ENCODE peak calls at places on chromosomes 3 and 15, in four cellular contexts. One of them, this sample, is unnamed.

GRCh38 chr15:34904527-34904926 is 65.0 kb downstream of the AQR start:
- DNase-seq in body of pancreas: no peak
- DNase-seq in adrenal gland: no peak
- DNase-seq in cardiac muscle cell: peak; percentile 5
- DNase-seq in this sample: no peak

GRCh38 chr15:99556578-99556977 is 9.2 kb upstream of the MEF2A start:
- DNase-seq in body of pancreas: no peak
- DNase-seq in adrenal gland: no peak
- DNase-seq in cardiac muscle cell: no peak
- DNase-seq in this sample: no peak

GRCh38 chr15:100310511-100310910 is 31.3 kb downstream of the ADAMTS17 start:
- DNase-seq in body of pancreas: no peak
- DNase-seq in adrenal gland: no peak
- DNase-seq in cardiac muscle cell: no peak
- DNase-seq in this sample: no peak

GRCh38 chr3:177751770-177752169 is 554.5 kb upstream of the TBL1XR1 start:
- DNase-seq in body of pancreas: no peak
- DNase-seq in adrenal gland: no peak
- DNase-seq in cardiac muscle cell: no peak
- DNase-seq in this sample: no peak

GRCh38 chr3:59401924-59402323 is 352.1 kb upstream of the CFAP20DC start:
- DNase-seq in body of pancreas: no peak
- DNase-seq in adrenal gland: no peak
- DNase-seq in cardiac muscle cell: no peak
- DNase-seq in this sample: no peak

GRCh38 chr3:131995936-131996335 is 38.9 kb downstream of the CPNE4 start:
- DNase-seq in body of pancreas: no peak
- DNase-seq in adrenal gland: no peak
- DNase-seq in cardiac muscle cell: peak; percentile 11
- DNase-seq in this sample: no peak

GRCh38 chr3:48684480-48685143 is 1.1 kb downstream of the NCKIPSD start:
- DNase-seq in body of pancreas: peak; percentile 30
- DNase-seq in adrenal gland: peak; percentile 57
- DNase-seq in cardiac muscle cell: peak; percentile 49
- DNase-seq in this sample: no peak

GRCh38 chr3:78878011-78878410 is 889.8 kb downstream of the ROBO1 start:
- DNase-seq in body of pancreas: no peak
- DNase-seq in adrenal gland: no peak
- DNase-seq in cardiac muscle cell: no peak
- DNase-seq in this sample: no peak

GRCh38 chr15:74793135-74794028 is 11.5 kb downstream of the CSK start:
- DNase-seq in body of pancreas: no peak
- DNase-seq in adrenal gland: no peak
- DNase-seq in cardiac muscle cell: peak; percentile 30
- DNase-seq in this sample: no peak

GRCh38 chr3:125125822-125126245 is 70.0 kb upstream of the HEG1 start:
- DNase-seq in body of pancreas: no peak
- DNase-seq in adrenal gland: peak; percentile 86
- DNase-seq in cardiac muscle cell: peak; percentile 98
- DNase-seq in this sample: no peak

GRCh38 chr15:31457631-31458526 is 131.2 kb downstream of the KLF13 start:
- DNase-seq in body of pancreas: no peak
- DNase-seq in adrenal gland: peak; percentile 30
- DNase-seq in cardiac muscle cell: peak; percentile 69
- DNase-seq in this sample: no peak

GRCh38 chr15:90873998-90874605 is 5.7 kb downstream of the FURIN start:
- DNase-seq in body of pancreas: peak; percentile 91
- DNase-seq in adrenal gland: peak; percentile 38
- DNase-seq in cardiac muscle cell: no peak
- DNase-seq in this sample: no peak

GRCh38 chr3:72628065-72628464 is 220.2 kb downstream of the SHQ1 start:
- DNase-seq in body of pancreas: no peak
- DNase-seq in adrenal gland: no peak
- DNase-seq in cardiac muscle cell: no peak
- DNase-seq in this sample: no peak

GRCh38 chr3:129539201-129539600 is 3.8 kb upstream of the H1-8 start:
- DNase-seq in body of pancreas: no peak
- DNase-seq in adrenal gland: no peak
- DNase-seq in cardiac muscle cell: no peak
- DNase-seq in this sample: no peak
- H3K4me1 ChIP-seq in body of pancreas: peaks cover 9% of the 10 kb centered on the region
- H3K4me1 ChIP-seq in adrenal gland: no peaks in the 10 kb centered on the region
- H3K4me1 ChIP-seq in cardiac muscle cell: no peaks in the 10 kb centered on the region
- H3K4me1 ChIP-seq in this sample: peaks cover 15% of the 10 kb centered on the region

DNA sequence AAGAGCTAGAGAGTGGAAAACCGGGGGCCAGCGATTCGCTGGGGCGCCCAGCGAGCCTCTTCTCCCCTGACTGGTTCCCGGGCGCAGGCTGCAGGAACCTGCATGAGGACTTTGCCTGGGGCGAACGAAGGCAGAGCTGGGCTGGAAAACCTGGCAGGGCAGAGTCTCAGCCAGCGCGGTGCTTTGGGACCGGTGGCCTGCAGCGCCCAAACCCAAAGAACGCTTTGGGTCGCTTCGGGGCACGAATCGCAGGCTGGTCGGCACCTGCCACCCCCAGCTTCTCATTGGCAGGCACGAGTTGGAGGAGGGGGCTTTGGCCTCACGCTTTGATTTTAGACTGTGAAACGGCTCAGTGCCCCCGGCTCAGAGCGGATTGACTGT is 3.0 kb downstream of the ONECUT1 start:
- DNase-seq in body of pancreas: peak; percentile 64
- DNase-seq in adrenal gland: no peak
- DNase-seq in cardiac muscle cell: no peak
- DNase-seq in this sample: no peak
- H3K4me1 ChIP-seq in body of pancreas: peaks cover 40% of the 10 kb centered on the region
- H3K4me1 ChIP-seq in adrenal gland: no peaks in the 10 kb centered on the region
- H3K4me1 ChIP-seq in cardiac muscle cell: peaks cover 22% of the 10 kb centered on the region
- H3K4me1 ChIP-seq in this sample: peaks cover 5% of the 10 kb centered on the region

DNA sequence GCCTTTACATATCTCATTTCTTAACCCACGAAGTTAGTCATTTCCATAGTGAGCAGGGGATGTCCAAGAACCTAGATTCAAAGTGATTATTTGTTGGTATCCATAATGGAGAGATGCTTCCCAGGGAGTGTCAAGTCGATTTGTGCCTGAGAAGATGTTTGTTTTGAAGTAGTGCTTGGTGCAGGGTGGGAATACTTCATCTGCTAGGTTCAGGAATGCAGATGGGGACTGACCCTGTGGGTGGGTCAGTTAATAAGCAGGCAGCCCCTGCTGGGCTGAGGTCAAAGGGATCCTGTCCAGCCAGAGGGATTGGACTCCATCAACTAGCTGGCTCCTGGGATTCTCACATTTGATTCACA is 44.1 kb upstream of the VILL start:
- DNase-seq in body of pancreas: no peak
- DNase-seq in adrenal gland: no peak
- DNase-seq in cardiac muscle cell: no peak
- DNase-seq in this sample: no peak
- H3K4me1 ChIP-seq in body of pancreas: peaks cover 41% of the 10 kb centered on the region
- H3K4me1 ChIP-seq in adrenal gland: peaks cover 14% of the 10 kb centered on the region
- H3K4me1 ChIP-seq in cardiac muscle cell: peaks cover 3% of the 10 kb centered on the region
- H3K4me1 ChIP-seq in this sample: no peaks in the 10 kb centered on the region

GRCh38 chr15:68376447-68377060 is 55.4 kb downstream of the ITGA11 start:
- DNase-seq in body of pancreas: no peak
- DNase-seq in adrenal gland: no peak
- DNase-seq in cardiac muscle cell: no peak
- DNase-seq in this sample: no peak

GRCh38 chr15:68374346-68374745 is 57.6 kb downstream of the ITGA11 start:
- DNase-seq in body of pancreas: no peak
- DNase-seq in adrenal gland: no peak
- DNase-seq in cardiac muscle cell: no peak
- DNase-seq in this sample: no peak

GRCh38 chr15:68375191-68375631 is 56.8 kb downstream of the ITGA11 start:
- DNase-seq in body of pancreas: no peak
- DNase-seq in adrenal gland: no peak
- DNase-seq in cardiac muscle cell: no peak
- DNase-seq in this sample: no peak

GRCh38 chr15:68377766-68378165 is 54.2 kb downstream of the ITGA11 start:
- DNase-seq in body of pancreas: no peak
- DNase-seq in adrenal gland: no peak
- DNase-seq in cardiac muscle cell: no peak
- DNase-seq in this sample: no peak

GRCh38 chr15:68375716-68376220 is 56.2 kb downstream of the ITGA11 start:
- DNase-seq in body of pancreas: no peak
- DNase-seq in adrenal gland: no peak
- DNase-seq in cardiac muscle cell: no peak
- DNase-seq in this sample: no peak
- H3K4me1 ChIP-seq in body of pancreas: no peaks in the 10 kb centered on the region
- H3K4me1 ChIP-seq in adrenal gland: no peaks in the 10 kb centered on the region
- H3K4me1 ChIP-seq in cardiac muscle cell: no peaks in the 10 kb centered on the region
- H3K4me1 ChIP-seq in this sample: peaks cover 7% of the 10 kb centered on the region

This sample was measured in NT2/D1.